ENCODE peak calls at places on chromosomes 7 and 10, in six cellular contexts. Q is breast epithelium, B is RWPE1, O is body of pancreas, F is mesenchymal stem cell, A is A549. K is an unnamed sample.

GRCh38 chr10:70652761-70653657 is 19.3 kb upstream of the ADAMTS14 start:
- DNase-seq in O (peak), B (peak), Q (no peak), F (peak), A (no peak), K (no peak)

GRCh38 chr10:79429751-79430150 is 15.7 kb downstream of the ZCCHC24 start:
- DNase-seq in B (no peak), A (no peak), Q (no peak), F (no peak), O (no peak), K (no peak)

GRCh38 chr7:157517782-157518513 is 181.1 kb downstream of the DNAJB6 start:
- DNase-seq in O (no peak), B (no peak), F (no peak), A (no peak), Q (peak), K (no peak)

GRCh38 chr10:132675031-132675740 is 110.8 kb downstream of the NKX6-2 start:
- DNase-seq in F (no peak), B (no peak), Q (no peak), A (no peak), O (no peak), K (no peak)

GRCh38 chr7:130921391-130922180 is 187.6 kb upstream of the KLF14 start:
- DNase-seq in F (no peak), O (peak), A (no peak), Q (peak), B (no peak), K (peak)

GRCh38 chr10:43645866-43646265 is 2.8 kb downstream of the ZNF32 start:
- DNase-seq in Q (no peak), F (no peak), A (no peak), B (no peak), O (no peak), K (no peak)

GRCh38 chr10:44343836-44344235 is 41.1 kb downstream of the CXCL12 start:
- DNase-seq in F (no peak), A (no peak), Q (no peak), B (no peak), O (peak), K (no peak)

GRCh38 chr7:33459340-33459751 is 330.0 kb downstream of the BBS9 start:
- DNase-seq in F (peak), A (peak), B (peak), Q (no peak), O (no peak), K (no peak)

DNA sequence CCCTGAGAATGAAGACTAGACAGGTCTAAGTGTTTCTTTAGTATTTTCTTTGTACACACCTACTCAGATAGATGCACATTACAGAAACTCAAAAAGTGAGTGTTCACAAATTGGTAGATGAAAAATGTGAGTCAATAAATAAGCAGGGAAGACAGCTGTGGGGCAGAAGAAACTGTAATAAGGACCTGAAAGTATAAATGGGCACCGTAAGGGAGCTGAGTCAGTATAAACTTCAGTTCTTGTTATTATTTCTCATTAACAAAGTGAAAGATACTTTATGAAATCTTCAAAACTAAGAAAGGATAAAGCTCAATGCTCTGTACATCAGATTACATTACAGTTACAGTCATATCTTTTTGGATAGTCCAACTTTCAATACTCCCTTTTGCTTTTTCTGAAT is 2.5 kb downstream of the MTPN start:
- DNase-seq in O (no peak), F (no peak), A (no peak), B (no peak), Q (no peak), K (no peak)
- H3K27ac ChIP-seq in O (no peak), F (no peak), A (no peak), B (no peak), Q (no peak), K (no peak)

GRCh38 chr10:3499120-3499519 is 285.9 kb downstream of the KLF6 start:
- DNase-seq in F (peak), Q (no peak), O (no peak), B (no peak), A (peak), K (no peak)

GRCh38 chr10:3502606-3503005 is 282.4 kb downstream of the KLF6 start:
- DNase-seq in Q (no peak), A (peak), B (no peak), O (no peak), F (no peak), K (no peak)

GRCh38 chr10:3500408-3500856 is 284.6 kb downstream of the KLF6 start:
- DNase-seq in O (peak), A (peak), B (no peak), Q (peak), F (peak), K (peak)

GRCh38 chr10:3497581-3497980 is 287.4 kb downstream of the KLF6 start:
- DNase-seq in O (no peak), F (no peak), B (no peak), Q (no peak), A (no peak), K (no peak)

DNA sequence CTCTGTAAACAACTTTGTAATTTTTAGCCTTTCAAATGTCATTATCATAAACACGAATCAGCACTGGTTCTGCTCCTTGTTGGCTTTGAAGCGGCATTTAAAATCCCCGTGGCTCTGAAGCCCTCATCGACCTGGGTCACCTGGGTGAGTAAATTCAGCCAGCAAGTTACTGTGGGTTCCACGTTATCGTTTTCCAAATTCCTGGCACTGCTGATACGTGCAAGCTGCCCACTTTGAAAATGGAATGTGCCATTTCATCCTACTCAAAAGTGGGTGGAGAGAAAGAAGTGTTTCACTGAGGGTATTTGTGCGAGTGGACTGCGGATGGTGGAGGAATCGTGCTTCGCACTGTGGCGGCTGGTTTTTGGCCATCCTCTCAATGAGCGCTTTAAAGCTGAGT is 281.7 kb downstream of the KLF6 start:
- DNase-seq in B (no peak), Q (no peak), O (no peak), F (no peak), A (no peak), K (no peak)
- H3K27ac ChIP-seq in B (no peak), Q (no peak), O (no peak), F (no peak), A (peak), K (no peak)

GRCh38 chr7:4809691-4810090 is 34.3 kb downstream of the AP5Z1 start:
- DNase-seq in Q (no peak), O (no peak), A (no peak), B (no peak), F (no peak), K (no peak)

GRCh38 chr7:4806983-4807625 is 31.7 kb downstream of the AP5Z1 start:
- DNase-seq in F (no peak), B (no peak), Q (no peak), A (no peak), O (no peak), K (no peak)

GRCh38 chr7:4807708-4808420 is 32.4 kb downstream of the AP5Z1 start:
- DNase-seq in F (no peak), B (no peak), O (no peak), Q (no peak), A (no peak), K (no peak)

GRCh38 chr7:4808565-4808964 is 33.1 kb downstream of the AP5Z1 start:
- DNase-seq in F (no peak), B (no peak), Q (no peak), O (no peak), A (no peak), K (no peak)

DNA sequence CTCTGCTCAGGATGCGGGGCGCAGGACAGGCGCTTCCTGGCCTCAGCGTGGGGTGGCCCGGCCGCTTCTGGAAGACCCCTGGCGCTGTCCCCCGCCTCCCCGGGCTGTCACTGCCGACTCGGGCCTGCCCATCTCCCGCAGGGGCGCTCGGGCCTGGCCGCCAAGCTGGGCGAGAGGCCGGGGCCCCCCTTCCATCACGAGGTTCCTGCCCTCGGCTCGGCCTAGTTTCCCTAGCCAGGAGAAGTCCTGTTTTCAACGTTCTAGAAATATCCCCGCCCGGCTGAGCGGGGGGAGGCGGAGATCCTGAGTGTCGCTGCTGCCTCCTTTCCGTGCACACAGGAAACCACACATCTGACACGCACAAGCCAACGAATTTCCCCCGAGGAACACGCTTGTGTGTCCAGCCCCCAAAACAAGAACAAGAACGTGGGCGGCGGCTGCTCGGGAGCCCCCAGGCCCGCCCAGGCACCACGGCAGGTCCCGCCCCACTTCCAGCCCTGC is 33.7 kb downstream of the AP5Z1 start:
- DNase-seq in A (no peak), F (no peak), Q (no peak), O (no peak), B (no peak), K (peak)
- H3K27ac ChIP-seq in A (no peak), F (no peak), Q (no peak), O (no peak), B (no peak), K (no peak)

GRCh38 chr10:49505589-49505988 is 33.3 kb downstream of the ERCC6 start:
- DNase-seq in O (no peak), Q (no peak), B (no peak), F (no peak), A (no peak), K (no peak)

GRCh38 chr10:49508654-49509053 is 30.3 kb downstream of the ERCC6 start:
- DNase-seq in Q (no peak), A (no peak), B (no peak), O (no peak), F (no peak), K (no peak)

GRCh38 chr10:49505076-49505475 is 33.8 kb downstream of the ERCC6 start:
- DNase-seq in Q (no peak), F (no peak), B (no peak), O (no peak), A (no peak), K (no peak)

GRCh38 chr10:49509904-49510303 is 29.0 kb downstream of the ERCC6 start:
- DNase-seq in O (no peak), B (no peak), Q (no peak), F (no peak), A (no peak), K (no peak)

GRCh38 chr10:49508249-49508648 is 30.7 kb downstream of the ERCC6 start:
- DNase-seq in F (no peak), A (no peak), B (no peak), O (no peak), Q (no peak), K (no peak)
- H3K27ac ChIP-seq in F (no peak), A (no peak), B (no peak), O (no peak), Q (no peak), K (no peak)

GRCh38 chr10:517236-517635 is 172.2 kb downstream of the DIP2C start:
- DNase-seq in A (no peak), F (no peak), B (no peak), O (no peak), Q (no peak), K (no peak)

GRCh38 chr10:516766-517165 is 172.7 kb downstream of the DIP2C start:
- DNase-seq in F (no peak), Q (no peak), O (no peak), A (no peak), B (no peak), K (no peak)

GRCh38 chr10:514137-514671 is 175.3 kb downstream of the DIP2C start:
- DNase-seq in B (no peak), Q (no peak), A (no peak), F (no peak), O (peak), K (peak)

GRCh38 chr10:513393-513792 is 176.1 kb downstream of the DIP2C start:
- DNase-seq in B (no peak), O (peak), A (no peak), Q (no peak), F (no peak), K (no peak)

DNA sequence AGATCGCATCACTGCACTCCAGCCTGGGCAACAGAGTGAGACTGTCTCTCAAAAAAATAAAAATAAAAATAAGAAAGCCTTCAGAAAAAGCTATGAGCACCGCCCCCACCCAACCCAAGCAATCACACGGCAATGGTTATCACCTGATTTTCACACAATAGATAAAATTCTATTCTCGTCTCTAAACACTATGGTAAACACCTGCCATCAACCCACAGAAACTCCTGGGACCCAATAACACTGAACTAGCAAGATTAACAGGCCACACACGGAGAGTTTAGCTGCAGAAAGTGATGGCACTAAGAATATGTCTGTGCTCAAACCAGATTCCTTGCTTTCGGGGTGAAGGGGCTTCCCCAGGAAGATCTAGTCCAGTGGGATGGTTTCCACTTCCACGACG is 173.8 kb downstream of the DIP2C start:
- DNase-seq in O (no peak), Q (no peak), A (no peak), B (no peak), F (no peak), K (no peak)
- H3K27ac ChIP-seq in O (no peak), Q (no peak), A (no peak), B (no peak), F (no peak), K (no peak)

GRCh38 chr10:4658777-4659176 is 167.2 kb upstream of the AKR1E2 start:
- DNase-seq in A (no peak), F (no peak), B (no peak), O (no peak), Q (no peak), K (no peak)
- H3K27ac ChIP-seq in A (peak), F (no peak), B (peak), O (no peak), Q (peak), K (no peak)

GRCh38 chr7:36766451-36766850 is 42.2 kb upstream of the AOAH start:
- DNase-seq in B (no peak), Q (no peak), F (no peak), A (no peak), O (no peak), K (no peak)

GRCh38 chr7:36762394-36762793 is 38.1 kb upstream of the AOAH start:
- DNase-seq in F (no peak), B (no peak), A (no peak), Q (no peak), O (no peak), K (no peak)

GRCh38 chr7:36765605-36766004 is 41.3 kb upstream of the AOAH start:
- DNase-seq in B (no peak), Q (no peak), F (no peak), A (peak), O (no peak), K (no peak)

GRCh38 chr7:36763084-36763807 is 39.0 kb upstream of the AOAH start:
- DNase-seq in A (peak), F (peak), O (no peak), Q (no peak), B (no peak), K (no peak)

GRCh38 chr7:36764929-36765328 is 40.6 kb upstream of the AOAH start:
- DNase-seq in Q (no peak), A (no peak), B (no peak), F (peak), O (no peak), K (no peak)
- H3K27ac ChIP-seq in Q (no peak), A (no peak), B (no peak), F (no peak), O (no peak), K (no peak)

DNA sequence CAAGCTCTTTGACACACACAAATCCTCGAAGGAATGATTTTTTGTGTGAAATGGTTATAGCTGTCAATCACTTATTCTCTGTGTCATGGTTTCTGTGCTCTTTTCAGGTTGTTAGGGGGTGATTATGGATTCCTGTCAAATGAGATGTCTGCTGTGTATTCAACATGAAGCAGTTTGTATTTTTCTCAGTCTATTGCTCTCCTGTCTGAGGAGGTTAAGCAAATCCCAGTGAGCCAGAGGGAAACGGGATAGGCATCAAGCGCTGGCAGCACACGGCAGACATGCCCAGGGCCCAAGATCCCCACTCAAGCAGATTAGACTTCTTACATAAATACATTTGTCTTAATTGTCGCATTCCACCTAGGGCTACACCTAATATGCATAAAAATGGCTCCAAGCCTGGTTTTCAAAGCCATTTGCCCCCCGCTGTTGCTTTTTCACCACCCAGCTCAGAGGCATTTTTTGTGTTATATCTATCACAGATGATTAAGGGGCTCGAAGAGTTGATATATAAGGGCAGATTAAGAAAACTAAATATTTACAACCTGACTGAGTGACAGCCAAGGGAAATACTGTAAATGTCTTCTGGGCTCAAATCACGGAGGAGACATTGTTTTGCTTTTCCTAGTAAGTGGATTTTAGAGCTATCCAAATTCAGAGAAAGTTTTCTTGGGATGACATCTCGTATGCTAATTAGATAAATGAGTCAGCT is 192.7 kb upstream of the LRGUK start:
- DNase-seq in B (no peak), A (no peak), F (no peak), O (no peak), Q (no peak), K (no peak)
- H3K27ac ChIP-seq in B (no peak), A (no peak), F (no peak), O (no peak), Q (no peak), K (no peak)